ENCODE peak calls at places on chromosome 11, in seven cellular contexts. O, G, M, V, F, E and N are unnamed samples.

GRCh38 chr11:995752-996420 is 40.6 kb downstream of the MUC6 start:
- DNase-seq in O (no peak), G (no peak), M (no peak), V (no peak), F (no peak), E (no peak), N (peak)

GRCh38 chr11:13786688-13787087 is 118.2 kb downstream of the FAR1 start:
- DNase-seq in O (no peak), G (no peak), M (no peak), V (no peak), F (no peak), E (no peak), N (no peak)

GRCh38 chr11:3021125-3021524 is 29.0 kb upstream of the NAP1L4 start:
- DNase-seq in O (peak), G (no peak), M (peak), V (no peak), F (no peak), E (peak), N (peak)

GRCh38 chr11:83292709-83293435 is 6.7 kb upstream of the CCDC90B start:
- DNase-seq in O (no peak), G (peak), M (no peak), V (peak), F (peak), E (no peak), N (peak)

GRCh38 chr11:134033696-134034491 is 35.0 kb upstream of the JAM3 start:
- DNase-seq in O (peak), G (peak), M (peak), V (peak), F (peak), E (peak), N (peak)

GRCh38 chr11:95661159-95661558 is 128.4 kb downstream of the FAM76B start:
- DNase-seq in O (no peak), G (no peak), M (no peak), V (no peak), F (no peak), E (no peak), N (no peak)

GRCh38 chr11:66561975-66562248 is 6.5 kb downstream of the CTSF start:
- DNase-seq in O (no peak), G (no peak), M (no peak), V (no peak), F (no peak), E (no peak), N (no peak)

GRCh38 chr11:107665016-107665415 is 46.8 kb downstream of the SLN start:
- DNase-seq in O (no peak), G (no peak), M (no peak), V (no peak), F (no peak), E (no peak), N (no peak)

GRCh38 chr11:35167451-35167954 is 28.5 kb downstream of the CD44 start:
- DNase-seq in O (no peak), G (peak), M (no peak), V (peak), F (no peak), E (no peak), N (no peak)

GRCh38 chr11:110857885-110858555 is 145.8 kb upstream of the ARHGAP20 start:
- DNase-seq in O (no peak), G (no peak), M (no peak), V (no peak), F (no peak), E (peak), N (peak)

GRCh38 chr11:106276859-106277436 is 199.5 kb downstream of the AASDHPPT start:
- DNase-seq in O (no peak), G (peak), M (no peak), V (no peak), F (no peak), E (no peak), N (peak)

GRCh38 chr11:2927851-2928604 is 1.2 kb downstream of the PHLDA2 start:
- DNase-seq in O (no peak), G (peak), M (no peak), V (no peak), F (no peak), E (peak), N (peak)